ENCODE peak calls at places on chromosome 19, in nine cellular contexts. One of them, this sample, is unnamed.

GRCh38 chr19:2922987-2923386 is 21.8 kb downstream of the ZNF77 start:
- DNase-seq in sigmoid colon: no peak
- DNase-seq in breast epithelium: no peak
- DNase-seq in stomach: no peak
- DNase-seq in transverse colon: no peak
- DNase-seq in K562: peak; percentile 36
- DNase-seq in HCT116: no peak
- DNase-seq in HepG2: peak; percentile 52
- DNase-seq in spleen: no peak
- DNase-seq in this sample: no peak

GRCh38 chr19:50478901-50479715 is 2.5 kb upstream of the GARIN5A start:
- DNase-seq in sigmoid colon: no peak
- DNase-seq in breast epithelium: no peak
- DNase-seq in stomach: no peak
- DNase-seq in transverse colon: no peak
- DNase-seq in K562: peak; percentile 73
- DNase-seq in HCT116: no peak
- DNase-seq in HepG2: peak; percentile 81
- DNase-seq in spleen: peak; percentile 58
- DNase-seq in this sample: no peak

GRCh38 chr19:6003976-6004375 is 26.0 kb upstream of the RANBP3 start:
- DNase-seq in sigmoid colon: no peak
- DNase-seq in breast epithelium: no peak
- DNase-seq in stomach: no peak
- DNase-seq in transverse colon: no peak
- DNase-seq in K562: no peak
- DNase-seq in HCT116: no peak
- DNase-seq in HepG2: no peak
- DNase-seq in spleen: no peak
- DNase-seq in this sample: no peak

GRCh38 chr19:4596033-4596904 is 36.8 kb upstream of the SEMA6B start:
- DNase-seq in sigmoid colon: no peak
- DNase-seq in breast epithelium: no peak
- DNase-seq in stomach: no peak
- DNase-seq in transverse colon: no peak
- DNase-seq in K562: no peak
- DNase-seq in HCT116: no peak
- DNase-seq in HepG2: no peak
- DNase-seq in spleen: peak; percentile 78
- DNase-seq in this sample: no peak

GRCh38 chr19:5949792-5950305 is 28.1 kb downstream of the RANBP3 start:
- DNase-seq in sigmoid colon: no peak
- DNase-seq in breast epithelium: no peak
- DNase-seq in stomach: peak; percentile 76
- DNase-seq in transverse colon: no peak
- DNase-seq in K562: no peak
- DNase-seq in HCT116: no peak
- DNase-seq in HepG2: no peak
- DNase-seq in spleen: no peak
- DNase-seq in this sample: no peak

GRCh38 chr19:28221736-28222135 is 991.2 kb downstream of the UQCRFS1 start:
- DNase-seq in sigmoid colon: no peak
- DNase-seq in breast epithelium: no peak
- DNase-seq in stomach: no peak
- DNase-seq in transverse colon: no peak
- DNase-seq in K562: no peak
- DNase-seq in HCT116: no peak
- DNase-seq in HepG2: no peak
- DNase-seq in spleen: no peak
- DNase-seq in this sample: no peak

GRCh38 chr19:7605490-7606222 is 10.0 kb downstream of the CAMSAP3 start:
- DNase-seq in sigmoid colon: no peak
- DNase-seq in breast epithelium: no peak
- DNase-seq in stomach: no peak
- DNase-seq in transverse colon: no peak
- DNase-seq in K562: peak; percentile 94
- DNase-seq in HCT116: peak; percentile 79
- DNase-seq in HepG2: peak; percentile 57
- DNase-seq in spleen: no peak
- DNase-seq in this sample: no peak

GRCh38 chr19:2140193-2140545 is 11.2 kb downstream of the AP3D1 start:
- DNase-seq in sigmoid colon: no peak
- DNase-seq in breast epithelium: no peak
- DNase-seq in stomach: no peak
- DNase-seq in transverse colon: no peak
- DNase-seq in K562: no peak
- DNase-seq in HCT116: no peak
- DNase-seq in HepG2: no peak
- DNase-seq in spleen: no peak
- DNase-seq in this sample: no peak

GRCh38 chr19:6572217-6572616 is 18.7 kb downstream of the CD70 start:
- DNase-seq in sigmoid colon: peak; percentile 78
- DNase-seq in breast epithelium: no peak
- DNase-seq in stomach: no peak
- DNase-seq in transverse colon: peak; percentile 32
- DNase-seq in K562: no peak
- DNase-seq in HCT116: no peak
- DNase-seq in HepG2: no peak
- DNase-seq in spleen: peak; percentile 77
- DNase-seq in this sample: no peak

GRCh38 chr19:47102561-47103135 is 10.9 kb downstream of the ZC3H4 start:
- DNase-seq in sigmoid colon: no peak
- DNase-seq in breast epithelium: no peak
- DNase-seq in stomach: no peak
- DNase-seq in transverse colon: no peak
- DNase-seq in K562: peak; percentile 7
- DNase-seq in HCT116: no peak
- DNase-seq in HepG2: no peak
- DNase-seq in spleen: peak; percentile 4
- DNase-seq in this sample: no peak

GRCh38 chr19:4391701-4392543 is 8.4 kb downstream of the SH3GL1 start:
- DNase-seq in sigmoid colon: no peak
- DNase-seq in breast epithelium: no peak
- DNase-seq in stomach: no peak
- DNase-seq in transverse colon: no peak
- DNase-seq in K562: no peak
- DNase-seq in HCT116: no peak
- DNase-seq in HepG2: peak; percentile 84
- DNase-seq in spleen: peak; percentile 85
- DNase-seq in this sample: no peak

DNA sequence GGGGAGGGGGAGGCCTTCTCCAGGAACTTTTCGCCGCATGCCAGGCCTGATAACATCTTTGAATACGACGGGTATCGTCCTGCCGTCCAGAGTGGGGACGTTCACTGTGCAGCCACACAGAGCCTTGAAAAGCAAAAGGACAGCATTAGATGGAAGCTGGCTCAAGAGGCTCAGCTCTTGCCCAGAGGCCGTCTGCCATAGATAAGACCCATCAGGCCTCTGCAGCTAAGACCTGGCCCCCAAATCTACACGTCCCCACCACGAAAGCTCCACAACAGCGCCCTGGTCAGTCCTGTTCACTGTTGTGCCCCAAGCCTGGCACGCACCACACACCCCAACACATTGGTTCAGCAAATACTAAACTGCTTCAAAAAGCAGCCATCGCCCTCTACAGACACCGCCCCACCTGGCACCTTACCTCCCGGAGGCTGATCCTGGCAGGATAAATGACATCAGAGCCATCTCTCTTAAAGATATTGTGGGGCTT is 2.1 kb downstream of the DNAJB1 start:
- DNase-seq in sigmoid colon: no peak
- DNase-seq in breast epithelium: no peak
- DNase-seq in stomach: no peak
- DNase-seq in transverse colon: peak; percentile 63
- DNase-seq in K562: no peak
- DNase-seq in HCT116: no peak
- DNase-seq in HepG2: no peak
- DNase-seq in spleen: no peak
- DNase-seq in this sample: no peak
- TF ChIP-seq POLR2A in sigmoid colon: no peak
- TF ChIP-seq POLR2A in breast epithelium: no peak
- TF ChIP-seq POLR2A in stomach: no peak
- TF ChIP-seq POLR2A in transverse colon: no peak
- TF ChIP-seq POLR2A in K562: no peak
- TF ChIP-seq POLR2A in HCT116: no peak
- TF ChIP-seq POLR2A in HepG2: no peak
- TF ChIP-seq POLR2A in spleen: no peak
- TF ChIP-seq POLR2A in this sample: no peak

DNA sequence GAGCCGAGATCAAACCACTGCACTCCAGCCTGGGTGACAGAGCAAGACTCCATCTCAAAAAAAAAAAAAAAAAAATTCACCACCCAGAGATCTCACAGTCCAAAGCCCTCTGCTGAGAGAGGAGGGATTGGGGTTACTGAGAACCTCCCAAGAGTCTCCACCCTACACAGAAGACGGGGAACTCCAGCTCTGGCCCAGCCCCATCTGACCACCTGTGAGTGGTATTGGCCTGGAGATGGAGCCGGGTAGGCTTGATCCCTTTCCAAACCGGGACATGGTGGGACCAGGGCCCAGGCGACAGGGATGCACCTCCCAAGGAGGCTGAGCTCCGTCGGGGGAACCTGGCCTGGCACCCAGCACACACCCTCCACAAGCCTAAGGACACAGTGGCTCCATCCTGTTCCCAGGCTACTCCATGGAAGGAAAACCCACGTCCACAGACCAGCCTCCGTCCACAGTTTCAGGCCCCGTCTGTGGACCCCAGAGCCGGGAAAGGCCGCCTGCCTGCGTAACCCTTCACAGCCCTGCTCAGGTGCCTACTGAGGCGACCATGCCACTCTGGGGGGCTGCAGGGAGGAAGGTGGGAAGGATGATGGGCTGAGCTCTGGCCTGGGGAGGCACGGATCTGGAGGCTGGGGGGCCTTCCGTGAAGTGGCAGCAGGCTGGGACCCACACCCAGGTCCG is 1.8 kb downstream of the TMEM259 start:
- DNase-seq in sigmoid colon: no peak
- DNase-seq in breast epithelium: no peak
- DNase-seq in stomach: no peak
- DNase-seq in transverse colon: no peak
- DNase-seq in K562: no peak
- DNase-seq in HCT116: no peak
- DNase-seq in HepG2: no peak
- DNase-seq in spleen: peak; percentile 78
- DNase-seq in this sample: no peak
- TF ChIP-seq POLR2AphosphoS5 in sigmoid colon: no peak
- TF ChIP-seq POLR2AphosphoS5 in breast epithelium: no peak
- TF ChIP-seq POLR2AphosphoS5 in stomach: no peak
- TF ChIP-seq POLR2AphosphoS5 in transverse colon: no peak
- TF ChIP-seq POLR2AphosphoS5 in K562: no peak
- TF ChIP-seq POLR2AphosphoS5 in HCT116: no peak
- TF ChIP-seq POLR2AphosphoS5 in HepG2: no peak
- TF ChIP-seq POLR2AphosphoS5 in spleen: peak; percentile 20
- TF ChIP-seq POLR2AphosphoS5 in this sample: no peak

DNA sequence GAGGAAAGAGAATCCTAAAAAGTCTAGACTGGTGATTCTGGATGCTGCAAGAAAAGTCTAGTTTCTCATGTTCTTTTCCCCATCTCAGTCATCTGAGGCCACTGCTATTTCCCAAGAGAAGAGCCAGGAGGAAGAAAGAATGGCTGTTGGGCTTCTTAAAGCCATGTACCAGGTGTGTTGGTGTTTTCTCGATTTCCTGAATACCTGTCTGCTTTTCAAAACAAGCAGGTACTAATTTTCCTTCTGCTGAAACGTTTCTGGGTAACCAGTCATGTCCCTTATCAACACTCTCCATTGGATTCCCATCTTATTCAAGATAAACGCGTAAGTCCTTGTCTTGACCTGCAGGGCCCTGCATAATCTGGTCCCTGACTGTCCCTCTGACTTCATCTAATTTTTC is 1.1 kb downstream of the ZNF570 start:
- DNase-seq in sigmoid colon: no peak
- DNase-seq in breast epithelium: no peak
- DNase-seq in stomach: no peak
- DNase-seq in transverse colon: no peak
- DNase-seq in K562: no peak
- DNase-seq in HCT116: no peak
- DNase-seq in HepG2: no peak
- DNase-seq in spleen: no peak
- DNase-seq in this sample: no peak
- H3K27ac ChIP-seq in sigmoid colon: peak overlapping the region; percentile 90
- H3K27ac ChIP-seq in breast epithelium: no peak overlapping the region
- H3K27ac ChIP-seq in stomach: peak overlapping the region; percentile 89
- H3K27ac ChIP-seq in transverse colon: no peak overlapping the region
- H3K27ac ChIP-seq in K562: no peak overlapping the region
- H3K27ac ChIP-seq in HCT116: no peak overlapping the region
- H3K27ac ChIP-seq in HepG2: no peak overlapping the region
- H3K27ac ChIP-seq in spleen: no peak overlapping the region
- H3K27ac ChIP-seq in this sample: peak overlapping the region; percentile 92

GRCh38 chr19:20164456-20164855 is 2.6 kb upstream of the ZNF486 start:
- DNase-seq in sigmoid colon: no peak
- DNase-seq in breast epithelium: no peak
- DNase-seq in stomach: no peak
- DNase-seq in transverse colon: no peak
- DNase-seq in K562: no peak
- DNase-seq in HCT116: no peak
- DNase-seq in HepG2: no peak
- DNase-seq in spleen: no peak
- DNase-seq in this sample: no peak

GRCh38 chr19:20165971-20166592 is 932 bp upstream of the ZNF486 start:
- DNase-seq in sigmoid colon: no peak
- DNase-seq in breast epithelium: no peak
- DNase-seq in stomach: no peak
- DNase-seq in transverse colon: no peak
- DNase-seq in K562: no peak
- DNase-seq in HCT116: no peak
- DNase-seq in HepG2: peak; percentile 40
- DNase-seq in spleen: no peak
- DNase-seq in this sample: no peak

GRCh38 chr19:20162821-20163220 is 4.2 kb upstream of the ZNF486 start:
- DNase-seq in sigmoid colon: no peak
- DNase-seq in breast epithelium: no peak
- DNase-seq in stomach: no peak
- DNase-seq in transverse colon: no peak
- DNase-seq in K562: no peak
- DNase-seq in HCT116: no peak
- DNase-seq in HepG2: no peak
- DNase-seq in spleen: peak; percentile 78
- DNase-seq in this sample: no peak

GRCh38 chr19:20171285-20171684 is 4.3 kb downstream of the ZNF486 start:
- DNase-seq in sigmoid colon: no peak
- DNase-seq in breast epithelium: no peak
- DNase-seq in stomach: no peak
- DNase-seq in transverse colon: no peak
- DNase-seq in K562: no peak
- DNase-seq in HCT116: no peak
- DNase-seq in HepG2: no peak
- DNase-seq in spleen: no peak
- DNase-seq in this sample: no peak

DNA sequence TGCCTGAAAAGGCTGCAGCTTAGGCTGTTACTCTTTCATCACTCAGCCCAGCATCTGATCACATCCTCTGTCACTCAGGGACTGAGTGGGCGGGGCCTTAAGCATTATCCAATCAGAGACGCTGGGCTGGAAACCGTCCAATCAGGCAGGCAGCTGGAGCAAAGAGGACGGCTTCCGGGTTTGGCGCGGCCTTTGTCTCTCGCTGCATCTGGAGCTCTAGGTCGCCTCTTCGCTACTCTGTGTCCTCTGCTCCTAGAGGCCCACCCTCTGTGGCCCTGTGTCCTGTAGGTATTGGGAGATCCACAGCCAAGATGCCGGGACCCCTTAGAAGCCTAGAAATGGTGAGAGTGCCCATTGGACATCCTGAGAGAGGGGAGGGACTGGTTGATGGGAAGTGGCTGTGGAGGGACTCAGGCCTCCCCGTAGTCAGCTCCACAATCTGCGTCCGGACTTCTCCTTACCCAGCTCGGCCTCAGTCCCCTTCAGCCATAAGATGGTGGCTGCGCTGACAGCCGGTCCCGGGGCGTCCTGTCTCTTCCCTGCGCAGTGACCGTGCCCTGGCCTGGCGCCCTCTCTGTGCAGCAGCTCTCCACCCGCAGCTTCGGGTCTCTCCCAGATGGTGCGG is at the start of gene ZNF486:
- DNase-seq in sigmoid colon: peak; percentile 98
- DNase-seq in breast epithelium: peak; percentile 99
- DNase-seq in stomach: peak; percentile 97
- DNase-seq in transverse colon: peak; percentile 95
- DNase-seq in K562: peak; percentile 24
- DNase-seq in HCT116: no peak
- DNase-seq in HepG2: peak; percentile 80
- DNase-seq in spleen: peak; percentile 93
- DNase-seq in this sample: peak; percentile 99
- TF ChIP-seq POLR2A in sigmoid colon: peak; percentile 32
- TF ChIP-seq POLR2A in breast epithelium: no peak
- TF ChIP-seq POLR2A in stomach: no peak
- TF ChIP-seq POLR2A in transverse colon: peak; percentile 63
- TF ChIP-seq POLR2A in K562: no peak
- TF ChIP-seq POLR2A in HCT116: no peak
- TF ChIP-seq POLR2A in HepG2: peak; percentile 44
- TF ChIP-seq POLR2A in spleen: no peak
- TF ChIP-seq POLR2A in this sample: peak; percentile 14

This sample was measured in esophagus muscularis mucosa.